ENCODE peak calls at places on chromosomes 3 and 15, in seven cellular contexts. One of them, this sample, is unnamed.
A peak's percentile ranks its signal among the peaks of the same experiment; 100 is the strongest.

GRCh38 chr15:89371145-89372044 is 36.8 kb upstream of the POLG start:
- DNase-seq in T-cell: no peak
- DNase-seq in stimulated activated CD4-positive, alpha-beta T cell treated with anti-CD3 and anti-CD28 coated beads, Interleukin-1b, Interleukin-23, amount 100 ng/mL, for 24 hours: no peak
- DNase-seq in SHP77: no peak
- DNase-seq in activated CD4-positive, alpha-beta T cell treated with anti-CD3 and anti-CD28 coated beads, Interleukin-2, amount 50 U/mL, for 48 hours: no peak
- DNase-seq in cardiac fibroblast: peak; percentile 18
- DNase-seq in NCI-H774: no peak
- DNase-seq in this sample: no peak

GRCh38 chr3:196995646-196996355 is 27.2 kb upstream of the PIGZ start:
- DNase-seq in cardiac fibroblast: no peak
- DNase-seq in activated CD4-positive, alpha-beta T cell treated with anti-CD3 and anti-CD28 coated beads, Interleukin-2, amount 50 U/mL, for 48 hours: no peak
- DNase-seq in NCI-H774: no peak
- DNase-seq in SHP77: peak; percentile 12
- DNase-seq in stimulated activated CD4-positive, alpha-beta T cell treated with anti-CD3 and anti-CD28 coated beads, Interleukin-1b, Interleukin-23, amount 100 ng/mL, for 24 hours: no peak
- DNase-seq in T-cell: no peak
- DNase-seq in this sample: no peak

GRCh38 chr3:159378391-159378790 is 576.5 kb downstream of the MFSD1 start:
- DNase-seq in activated CD4-positive, alpha-beta T cell treated with anti-CD3 and anti-CD28 coated beads, Interleukin-2, amount 50 U/mL, for 48 hours: no peak
- DNase-seq in stimulated activated CD4-positive, alpha-beta T cell treated with anti-CD3 and anti-CD28 coated beads, Interleukin-1b, Interleukin-23, amount 100 ng/mL, for 24 hours: no peak
- DNase-seq in T-cell: no peak
- DNase-seq in NCI-H774: no peak
- DNase-seq in SHP77: no peak
- DNase-seq in cardiac fibroblast: no peak
- DNase-seq in this sample: no peak

GRCh38 chr15:77939851-77940250 is 137.7 kb downstream of the TBC1D2B start:
- DNase-seq in stimulated activated CD4-positive, alpha-beta T cell treated with anti-CD3 and anti-CD28 coated beads, Interleukin-1b, Interleukin-23, amount 100 ng/mL, for 24 hours: no peak
- DNase-seq in activated CD4-positive, alpha-beta T cell treated with anti-CD3 and anti-CD28 coated beads, Interleukin-2, amount 50 U/mL, for 48 hours: no peak
- DNase-seq in NCI-H774: no peak
- DNase-seq in T-cell: no peak
- DNase-seq in cardiac fibroblast: no peak
- DNase-seq in SHP77: no peak
- DNase-seq in this sample: no peak

GRCh38 chr15:44861917-44862316 is 94.6 kb upstream of the TERB2 start:
- DNase-seq in activated CD4-positive, alpha-beta T cell treated with anti-CD3 and anti-CD28 coated beads, Interleukin-2, amount 50 U/mL, for 48 hours: no peak
- DNase-seq in stimulated activated CD4-positive, alpha-beta T cell treated with anti-CD3 and anti-CD28 coated beads, Interleukin-1b, Interleukin-23, amount 100 ng/mL, for 24 hours: no peak
- DNase-seq in T-cell: no peak
- DNase-seq in SHP77: no peak
- DNase-seq in cardiac fibroblast: no peak
- DNase-seq in NCI-H774: no peak
- DNase-seq in this sample: no peak

GRCh38 chr15:62749445-62749844 is 293.1 kb upstream of the TPM1 start:
- DNase-seq in NCI-H774: no peak
- DNase-seq in stimulated activated CD4-positive, alpha-beta T cell treated with anti-CD3 and anti-CD28 coated beads, Interleukin-1b, Interleukin-23, amount 100 ng/mL, for 24 hours: no peak
- DNase-seq in cardiac fibroblast: peak; percentile 44
- DNase-seq in activated CD4-positive, alpha-beta T cell treated with anti-CD3 and anti-CD28 coated beads, Interleukin-2, amount 50 U/mL, for 48 hours: no peak
- DNase-seq in T-cell: no peak
- DNase-seq in SHP77: no peak
- DNase-seq in this sample: no peak

GRCh38 chr3:175207361-175207760 is 348.2 kb downstream of the NAALADL2 start:
- DNase-seq in cardiac fibroblast: peak; percentile 56
- DNase-seq in SHP77: no peak
- DNase-seq in NCI-H774: no peak
- DNase-seq in T-cell: no peak
- DNase-seq in stimulated activated CD4-positive, alpha-beta T cell treated with anti-CD3 and anti-CD28 coated beads, Interleukin-1b, Interleukin-23, amount 100 ng/mL, for 24 hours: no peak
- DNase-seq in activated CD4-positive, alpha-beta T cell treated with anti-CD3 and anti-CD28 coated beads, Interleukin-2, amount 50 U/mL, for 48 hours: no peak
- DNase-seq in this sample: no peak

GRCh38 chr15:39888809-39889208 is 31.3 kb downstream of the GPR176 start:
- DNase-seq in SHP77: no peak
- DNase-seq in stimulated activated CD4-positive, alpha-beta T cell treated with anti-CD3 and anti-CD28 coated beads, Interleukin-1b, Interleukin-23, amount 100 ng/mL, for 24 hours: no peak
- DNase-seq in activated CD4-positive, alpha-beta T cell treated with anti-CD3 and anti-CD28 coated beads, Interleukin-2, amount 50 U/mL, for 48 hours: no peak
- DNase-seq in NCI-H774: no peak
- DNase-seq in T-cell: no peak
- DNase-seq in cardiac fibroblast: no peak
- DNase-seq in this sample: no peak

GRCh38 chr3:42746455-42747450 is 26.3 kb downstream of the CCDC13 start:
- DNase-seq in stimulated activated CD4-positive, alpha-beta T cell treated with anti-CD3 and anti-CD28 coated beads, Interleukin-1b, Interleukin-23, amount 100 ng/mL, for 24 hours: no peak
- DNase-seq in NCI-H774: no peak
- DNase-seq in T-cell: no peak
- DNase-seq in cardiac fibroblast: no peak
- DNase-seq in SHP77: no peak
- DNase-seq in activated CD4-positive, alpha-beta T cell treated with anti-CD3 and anti-CD28 coated beads, Interleukin-2, amount 50 U/mL, for 48 hours: no peak
- DNase-seq in this sample: no peak

GRCh38 chr3:108493862-108494261 is 16.5 kb downstream of the MYH15 start:
- DNase-seq in activated CD4-positive, alpha-beta T cell treated with anti-CD3 and anti-CD28 coated beads, Interleukin-2, amount 50 U/mL, for 48 hours: no peak
- DNase-seq in cardiac fibroblast: no peak
- DNase-seq in NCI-H774: no peak
- DNase-seq in SHP77: peak; percentile 25
- DNase-seq in T-cell: no peak
- DNase-seq in stimulated activated CD4-positive, alpha-beta T cell treated with anti-CD3 and anti-CD28 coated beads, Interleukin-1b, Interleukin-23, amount 100 ng/mL, for 24 hours: no peak
- DNase-seq in this sample: peak; percentile 26